ENCODE peak calls at places on chromosome 19, in six cellular contexts. One of them, this sample, is unnamed.
A peak's percentile ranks its signal among the peaks of the same experiment; 100 is the strongest.

GRCh38 chr19:15631817-15632216 is 8.9 kb upstream of the CYP4F3 start:
- DNase-seq in CD4-positive, CD25-positive, alpha-beta regulatory T cell: no peak
- DNase-seq in thoracic aorta: no peak
- DNase-seq in aorta: no peak
- DNase-seq in neuronal stem cell: no peak
- DNase-seq in tibial artery: no peak
- DNase-seq in this sample: no peak

GRCh38 chr19:10422846-10423245 is 2.5 kb downstream of the PDE4A start:
- DNase-seq in CD4-positive, CD25-positive, alpha-beta regulatory T cell: no peak
- DNase-seq in thoracic aorta: no peak
- DNase-seq in aorta: no peak
- DNase-seq in neuronal stem cell: no peak
- DNase-seq in tibial artery: no peak
- DNase-seq in this sample: no peak

GRCh38 chr19:10096615-10096963 is 5.9 kb downstream of the ANGPTL6 start:
- DNase-seq in CD4-positive, CD25-positive, alpha-beta regulatory T cell: no peak
- DNase-seq in thoracic aorta: no peak
- DNase-seq in aorta: peak; percentile 72
- DNase-seq in neuronal stem cell: no peak
- DNase-seq in tibial artery: peak; percentile 74
- DNase-seq in this sample: no peak

GRCh38 chr19:55626350-55626749 is 2.0 kb upstream of the ZNF784 start:
- DNase-seq in CD4-positive, CD25-positive, alpha-beta regulatory T cell: peak; percentile 47
- DNase-seq in thoracic aorta: no peak
- DNase-seq in aorta: no peak
- DNase-seq in neuronal stem cell: no peak
- DNase-seq in tibial artery: no peak
- DNase-seq in this sample: no peak

GRCh38 chr19:8116437-8117293 is 32.7 kb downstream of the FBN3 start:
- DNase-seq in CD4-positive, CD25-positive, alpha-beta regulatory T cell: no peak
- DNase-seq in thoracic aorta: no peak
- DNase-seq in aorta: no peak
- DNase-seq in neuronal stem cell: no peak
- DNase-seq in tibial artery: no peak
- DNase-seq in this sample: peak; percentile 41

GRCh38 chr19:18460313-18460712 is 22.4 kb upstream of the ISYNA1 start:
- DNase-seq in CD4-positive, CD25-positive, alpha-beta regulatory T cell: no peak
- DNase-seq in thoracic aorta: peak; percentile 62
- DNase-seq in aorta: peak; percentile 86
- DNase-seq in neuronal stem cell: no peak
- DNase-seq in tibial artery: peak; percentile 88
- DNase-seq in this sample: peak; percentile 91

GRCh38 chr19:45161715-45162463 is 1.1 kb upstream of the NKPD1 start:
- DNase-seq in CD4-positive, CD25-positive, alpha-beta regulatory T cell: no peak
- DNase-seq in thoracic aorta: no peak
- DNase-seq in aorta: no peak
- DNase-seq in neuronal stem cell: no peak
- DNase-seq in tibial artery: no peak
- DNase-seq in this sample: no peak

GRCh38 chr19:39183100-39183499 is 13.7 kb upstream of the NCCRP1 start:
- DNase-seq in CD4-positive, CD25-positive, alpha-beta regulatory T cell: no peak
- DNase-seq in thoracic aorta: no peak
- DNase-seq in aorta: no peak
- DNase-seq in neuronal stem cell: no peak
- DNase-seq in tibial artery: no peak
- DNase-seq in this sample: no peak

GRCh38 chr19:19865750-19866598 is at the start of gene ZNF253:
- DNase-seq in CD4-positive, CD25-positive, alpha-beta regulatory T cell: peak; percentile 87
- DNase-seq in thoracic aorta: peak; percentile 93
- DNase-seq in aorta: peak; percentile 98
- DNase-seq in neuronal stem cell: peak; percentile 95
- DNase-seq in tibial artery: peak; percentile 99
- DNase-seq in this sample: peak; percentile 85

GRCh38 chr19:44927746-44928145 is 13.3 kb downstream of the APOC1 start:
- DNase-seq in CD4-positive, CD25-positive, alpha-beta regulatory T cell: no peak
- DNase-seq in thoracic aorta: no peak
- DNase-seq in aorta: no peak
- DNase-seq in neuronal stem cell: no peak
- DNase-seq in tibial artery: no peak
- DNase-seq in this sample: no peak

GRCh38 chr19:10832659-10833296 is 3.2 kb downstream of the TMED1 start:
- DNase-seq in CD4-positive, CD25-positive, alpha-beta regulatory T cell: no peak
- DNase-seq in thoracic aorta: no peak
- DNase-seq in aorta: peak; percentile 47
- DNase-seq in neuronal stem cell: no peak
- DNase-seq in tibial artery: no peak
- DNase-seq in this sample: no peak

GRCh38 chr19:43784251-43784980 is 3.6 kb upstream of the KCNN4 start:
- DNase-seq in CD4-positive, CD25-positive, alpha-beta regulatory T cell: peak; percentile 52
- DNase-seq in thoracic aorta: no peak
- DNase-seq in aorta: peak; percentile 74
- DNase-seq in neuronal stem cell: no peak
- DNase-seq in tibial artery: peak; percentile 70
- DNase-seq in this sample: peak; percentile 89

DNA sequence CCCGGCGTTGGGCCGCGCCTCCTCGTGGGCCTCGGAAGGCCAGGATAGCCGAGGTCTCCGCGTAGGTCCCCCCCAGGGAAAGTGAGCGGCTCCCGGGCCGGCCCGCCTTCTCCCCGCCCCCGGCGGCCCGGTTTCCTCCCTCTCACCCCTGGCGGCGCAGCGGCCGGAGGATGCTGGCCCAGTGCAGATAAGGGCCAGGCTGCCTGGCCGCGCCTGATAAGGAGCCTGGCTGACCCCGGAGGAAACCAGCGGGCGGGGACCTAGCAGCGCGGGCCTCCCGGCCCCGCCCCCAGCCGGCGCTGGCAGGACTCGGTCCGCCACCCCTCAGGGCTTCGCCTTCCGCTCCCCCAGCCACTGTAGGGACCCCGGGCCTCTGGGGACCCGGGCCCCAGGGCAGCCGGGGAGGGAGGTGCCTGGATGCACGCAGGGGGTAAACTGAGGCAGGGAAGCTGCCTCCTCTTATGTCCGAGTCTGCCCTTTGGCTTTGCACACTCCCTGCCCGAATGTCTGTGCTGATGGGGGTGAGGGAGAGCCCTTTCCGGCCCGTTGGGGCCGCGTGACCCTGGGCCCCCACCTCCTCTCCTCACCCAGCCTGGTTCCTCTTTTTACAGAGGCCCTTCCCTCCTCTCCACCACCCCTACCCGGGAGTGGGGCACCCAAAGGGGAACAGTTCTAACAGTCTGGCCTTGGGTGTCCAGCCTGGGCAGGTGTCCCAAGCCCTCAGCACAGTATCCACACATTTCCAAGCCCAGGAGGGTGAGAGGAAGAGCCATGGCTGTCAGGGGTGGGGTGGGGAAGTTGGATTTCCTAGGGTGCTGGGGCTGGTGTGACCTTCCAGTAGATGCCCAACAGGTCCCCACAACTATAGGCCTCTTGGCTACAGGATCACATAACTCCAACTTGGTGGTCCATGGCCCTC is at the start of gene LYL1:
- DNase-seq in CD4-positive, CD25-positive, alpha-beta regulatory T cell: peak; percentile 30
- DNase-seq in thoracic aorta: no peak
- DNase-seq in aorta: peak; percentile 89
- DNase-seq in neuronal stem cell: no peak
- DNase-seq in tibial artery: peak; percentile 86
- DNase-seq in this sample: no peak
- H3K4me1 ChIP-seq in CD4-positive, CD25-positive, alpha-beta regulatory T cell: peaks cover 80% of the 10 kb centered on the region
- H3K4me1 ChIP-seq in thoracic aorta: peaks cover 13% of the 10 kb centered on the region
- H3K4me1 ChIP-seq in aorta: no peaks in the 10 kb centered on the region
- H3K4me1 ChIP-seq in neuronal stem cell: peaks cover 4% of the 10 kb centered on the region
- H3K4me1 ChIP-seq in tibial artery: no peaks in the 10 kb centered on the region
- H3K4me1 ChIP-seq in this sample: no peaks in the 10 kb centered on the region

GRCh38 chr19:28170066-28170465 is 1042.9 kb downstream of the UQCRFS1 start:
- DNase-seq in CD4-positive, CD25-positive, alpha-beta regulatory T cell: no peak
- DNase-seq in thoracic aorta: no peak
- DNase-seq in aorta: no peak
- DNase-seq in neuronal stem cell: no peak
- DNase-seq in tibial artery: no peak
- DNase-seq in this sample: no peak
- H3K4me3 ChIP-seq in CD4-positive, CD25-positive, alpha-beta regulatory T cell: no peak overlapping the region
- H3K4me3 ChIP-seq in thoracic aorta: no peak overlapping the region
- H3K4me3 ChIP-seq in aorta: no peak overlapping the region
- H3K4me3 ChIP-seq in neuronal stem cell: no peak overlapping the region
- H3K4me3 ChIP-seq in tibial artery: no peak overlapping the region
- H3K4me3 ChIP-seq in this sample: no peak overlapping the region

GRCh38 chr19:6087074-6087506 is 23.2 kb downstream of the RFX2 start:
- DNase-seq in CD4-positive, CD25-positive, alpha-beta regulatory T cell: no peak
- DNase-seq in thoracic aorta: no peak
- DNase-seq in aorta: no peak
- DNase-seq in neuronal stem cell: peak; percentile 67
- DNase-seq in tibial artery: no peak
- DNase-seq in this sample: no peak

GRCh38 chr19:6091771-6092291 is 18.5 kb downstream of the RFX2 start:
- DNase-seq in CD4-positive, CD25-positive, alpha-beta regulatory T cell: no peak
- DNase-seq in thoracic aorta: no peak
- DNase-seq in aorta: no peak
- DNase-seq in neuronal stem cell: no peak
- DNase-seq in tibial artery: no peak
- DNase-seq in this sample: no peak

GRCh38 chr19:6086081-6086858 is 24.0 kb downstream of the RFX2 start:
- DNase-seq in CD4-positive, CD25-positive, alpha-beta regulatory T cell: no peak
- DNase-seq in thoracic aorta: no peak
- DNase-seq in aorta: no peak
- DNase-seq in neuronal stem cell: no peak
- DNase-seq in tibial artery: no peak
- DNase-seq in this sample: no peak

GRCh38 chr19:6090634-6091033 is 19.7 kb downstream of the RFX2 start:
- DNase-seq in CD4-positive, CD25-positive, alpha-beta regulatory T cell: no peak
- DNase-seq in thoracic aorta: no peak
- DNase-seq in aorta: no peak
- DNase-seq in neuronal stem cell: no peak
- DNase-seq in tibial artery: no peak
- DNase-seq in this sample: no peak

DNA sequence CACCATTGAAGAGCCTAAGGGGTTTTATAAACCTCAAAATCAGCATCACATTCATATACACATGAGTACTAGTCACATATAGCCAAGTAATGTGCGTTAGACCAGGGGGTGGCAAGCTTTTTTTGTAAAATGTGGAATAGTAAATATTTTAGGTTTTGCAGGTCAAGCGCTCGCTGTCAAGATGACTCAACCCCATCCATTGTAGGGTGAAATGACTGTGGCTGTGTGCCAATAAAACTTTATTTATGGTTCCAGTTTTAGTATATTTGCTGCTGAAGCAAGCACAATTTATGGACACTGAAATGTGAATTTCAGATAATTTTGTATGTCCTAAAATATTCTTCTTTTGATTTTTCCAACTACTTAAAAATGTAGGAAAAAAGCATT is 21.6 kb downstream of the RFX2 start:
- DNase-seq in CD4-positive, CD25-positive, alpha-beta regulatory T cell: no peak
- DNase-seq in thoracic aorta: no peak
- DNase-seq in aorta: no peak
- DNase-seq in neuronal stem cell: no peak
- DNase-seq in tibial artery: no peak
- DNase-seq in this sample: no peak
- H3K4me1 ChIP-seq in CD4-positive, CD25-positive, alpha-beta regulatory T cell: peaks cover 21% of the 10 kb centered on the region
- H3K4me1 ChIP-seq in thoracic aorta: peaks cover 38% of the 10 kb centered on the region
- H3K4me1 ChIP-seq in aorta: no peaks in the 10 kb centered on the region
- H3K4me1 ChIP-seq in neuronal stem cell: peaks cover 21% of the 10 kb centered on the region
- H3K4me1 ChIP-seq in tibial artery: no peaks in the 10 kb centered on the region
- H3K4me1 ChIP-seq in this sample: peaks cover 52% of the 10 kb centered on the region

GRCh38 chr19:36973844-36974195 is 57.7 kb downstream of the ZNF568 start:
- DNase-seq in CD4-positive, CD25-positive, alpha-beta regulatory T cell: no peak
- DNase-seq in thoracic aorta: no peak
- DNase-seq in aorta: no peak
- DNase-seq in neuronal stem cell: no peak
- DNase-seq in tibial artery: no peak
- DNase-seq in this sample: no peak

GRCh38 chr19:36973021-36973843 is 57.1 kb downstream of the ZNF568 start:
- DNase-seq in CD4-positive, CD25-positive, alpha-beta regulatory T cell: peak; percentile 61
- DNase-seq in thoracic aorta: peak; percentile 44
- DNase-seq in aorta: peak; percentile 93
- DNase-seq in neuronal stem cell: peak; percentile 55
- DNase-seq in tibial artery: peak; percentile 91
- DNase-seq in this sample: peak; percentile 64

GRCh38 chr19:36972594-36972993 is 56.5 kb downstream of the ZNF568 start:
- DNase-seq in CD4-positive, CD25-positive, alpha-beta regulatory T cell: no peak
- DNase-seq in thoracic aorta: no peak
- DNase-seq in aorta: peak; percentile 47
- DNase-seq in neuronal stem cell: no peak
- DNase-seq in tibial artery: peak; percentile 65
- DNase-seq in this sample: no peak
- H3K4me3 ChIP-seq in CD4-positive, CD25-positive, alpha-beta regulatory T cell: peak overlapping the region; percentile 48
- H3K4me3 ChIP-seq in thoracic aorta: peak overlapping the region; percentile 88
- H3K4me3 ChIP-seq in aorta: peak overlapping the region; percentile 75
- H3K4me3 ChIP-seq in neuronal stem cell: no peak overlapping the region
- H3K4me3 ChIP-seq in tibial artery: peak overlapping the region; percentile 76
- H3K4me3 ChIP-seq in this sample: peak overlapping the region; percentile 53

DNA sequence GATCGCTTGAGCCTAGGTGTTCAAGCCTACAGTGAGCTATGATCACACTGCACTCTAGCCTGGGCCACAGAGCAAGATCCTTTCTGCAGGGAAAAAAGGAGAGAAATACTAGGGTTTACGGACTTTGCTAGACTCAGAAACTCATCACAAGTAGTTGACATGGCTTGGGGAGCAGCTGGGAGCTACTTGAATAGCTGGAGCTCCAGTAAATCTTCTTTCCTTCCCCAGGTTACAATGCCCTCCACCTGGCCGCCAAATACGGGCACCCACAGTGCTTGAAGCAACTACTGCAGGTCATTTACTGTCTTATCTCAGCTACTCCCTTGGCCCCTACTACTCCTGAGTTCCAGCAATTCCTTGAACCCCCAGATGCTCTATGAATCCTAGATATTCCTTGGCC is 19.3 kb downstream of the ANKRD24 start:
- DNase-seq in CD4-positive, CD25-positive, alpha-beta regulatory T cell: no peak
- DNase-seq in thoracic aorta: no peak
- DNase-seq in aorta: no peak
- DNase-seq in neuronal stem cell: no peak
- DNase-seq in tibial artery: no peak
- DNase-seq in this sample: no peak
- H3K4me1 ChIP-seq in CD4-positive, CD25-positive, alpha-beta regulatory T cell: no peaks in the 10 kb centered on the region
- H3K4me1 ChIP-seq in thoracic aorta: no peaks in the 10 kb centered on the region
- H3K4me1 ChIP-seq in aorta: no peaks in the 10 kb centered on the region
- H3K4me1 ChIP-seq in neuronal stem cell: peaks cover 1% of the 10 kb centered on the region
- H3K4me1 ChIP-seq in tibial artery: no peaks in the 10 kb centered on the region
- H3K4me1 ChIP-seq in this sample: no peaks in the 10 kb centered on the region

DNA sequence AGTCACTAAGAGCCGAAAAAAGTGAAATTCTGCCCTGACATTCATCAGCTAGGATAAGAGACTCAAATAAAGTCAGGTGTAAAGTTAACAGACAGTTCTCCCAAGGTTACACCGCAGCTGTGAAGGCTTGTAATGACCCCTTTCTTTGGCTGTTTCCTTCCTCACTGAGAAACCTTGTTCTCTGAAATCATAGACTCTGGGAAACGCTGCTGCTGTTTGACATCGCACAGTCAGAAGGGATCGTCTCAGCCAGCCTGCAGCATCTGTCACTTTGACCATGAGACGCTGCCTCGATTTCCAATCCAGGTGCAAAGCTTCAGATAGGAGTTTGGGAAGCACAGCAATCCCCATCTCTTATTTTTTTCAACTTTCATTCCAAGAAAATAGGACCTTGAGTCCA is 678 bp downstream of the BCAT2 start:
- DNase-seq in CD4-positive, CD25-positive, alpha-beta regulatory T cell: no peak
- DNase-seq in thoracic aorta: no peak
- DNase-seq in aorta: no peak
- DNase-seq in neuronal stem cell: no peak
- DNase-seq in tibial artery: no peak
- DNase-seq in this sample: no peak
- H3K4me3 ChIP-seq in CD4-positive, CD25-positive, alpha-beta regulatory T cell: peak overlapping the region; percentile 65
- H3K4me3 ChIP-seq in thoracic aorta: peak overlapping the region; percentile 83
- H3K4me3 ChIP-seq in aorta: peak overlapping the region; percentile 67
- H3K4me3 ChIP-seq in neuronal stem cell: peak overlapping the region; percentile 52
- H3K4me3 ChIP-seq in tibial artery: peak overlapping the region; percentile 80
- H3K4me3 ChIP-seq in this sample: peak overlapping the region; percentile 51